ENCODE peak calls at places on chromosomes 6 and 20, in nine cellular contexts. E is GM20000; U is psoas muscle; T is HFFc6; G is CD8-positive, alpha-beta T cell; D is SK-N-SH; Y is heart left ventricle; A is AG09309; S is neural progenitor cell. J is an unnamed sample.
A peak's percentile ranks its signal among the peaks of the same experiment; 100 is the strongest.

GRCh38 chr6:110589865-110590513 is 113.6 kb upstream of the SLC22A16 start:
- DNase-seq in E (peak; percentile 66), U (no peak), T (no peak), G (no peak), D (no peak), Y (no peak), A (no peak), S (no peak), J (peak; percentile 78)

GRCh38 chr6:41071501-41071922 is 644 bp downstream of the OARD1 start:
- DNase-seq in E (no peak), U (no peak), T (no peak), G (no peak), D (no peak), Y (no peak), A (no peak), S (no peak), J (no peak)

GRCh38 chr6:55652429-55652828 is 73.4 kb upstream of the HMGCLL1 start:
- DNase-seq in E (no peak), U (no peak), T (no peak), G (no peak), D (no peak), Y (no peak), A (no peak), S (no peak), J (no peak)

GRCh38 chr20:9300080-9300479 is 214.3 kb upstream of the LAMP5 start:
- DNase-seq in E (no peak), U (no peak), T (no peak), G (no peak), D (no peak), Y (no peak), A (no peak), S (no peak), J (no peak)

GRCh38 chr6:113907107-113907506 is 50.0 kb downstream of the MARCKS start:
- DNase-seq in E (no peak), U (no peak), T (no peak), G (no peak), D (no peak), Y (no peak), A (no peak), S (no peak), J (no peak)

GRCh38 chr6:99979953-99980352 is 14.1 kb downstream of the MCHR2 start:
- DNase-seq in E (no peak), U (no peak), T (no peak), G (no peak), D (no peak), Y (no peak), A (no peak), S (no peak), J (no peak)

GRCh38 chr6:139676718-139677117 is 302.3 kb upstream of the CITED2 start:
- DNase-seq in E (no peak), U (no peak), T (no peak), G (no peak), D (no peak), Y (no peak), A (no peak), S (no peak), J (no peak)

GRCh38 chr6:107652526-107653182 is 162.7 kb downstream of the SOBP start:
- DNase-seq in E (no peak), U (peak; percentile 67), T (no peak), G (no peak), D (no peak), Y (no peak), A (no peak), S (no peak), J (no peak)

GRCh38 chr6:73309534-73309783 is 44.6 kb downstream of the DPPA5 start:
- DNase-seq in E (no peak), U (no peak), T (no peak), G (no peak), D (no peak), Y (no peak), A (no peak), S (no peak), J (no peak)

GRCh38 chr6:106025655-106026054 is 60.5 kb upstream of the PRDM1 start:
- DNase-seq in E (no peak), U (no peak), T (no peak), G (no peak), D (no peak), Y (no peak), A (no peak), S (no peak), J (no peak)

GRCh38 chr6:42819803-42820508 is 38.1 kb downstream of the BICRAL start:
- DNase-seq in E (no peak), U (no peak), T (no peak), G (peak; percentile 27), D (peak; percentile 47), Y (no peak), A (no peak), S (peak; percentile 15), J (no peak)

GRCh38 chr6:117487831-117488230 is 5.4 kb downstream of the DCBLD1 start:
- DNase-seq in E (no peak), U (no peak), T (peak; percentile 82), G (no peak), D (no peak), Y (no peak), A (peak; percentile 96), S (no peak), J (no peak)

GRCh38 chr6:45625191-45625664 is 247.5 kb upstream of the SUPT3H start:
- DNase-seq in E (no peak), U (no peak), T (peak; percentile 58), G (no peak), D (no peak), Y (no peak), A (no peak), S (no peak), J (no peak)

GRCh38 chr20:8744228-8744844 is 324.6 kb upstream of the PLCB4 start:
- DNase-seq in E (no peak), U (no peak), T (peak; percentile 42), G (no peak), D (no peak), Y (no peak), A (no peak), S (no peak), J (no peak)

DNA sequence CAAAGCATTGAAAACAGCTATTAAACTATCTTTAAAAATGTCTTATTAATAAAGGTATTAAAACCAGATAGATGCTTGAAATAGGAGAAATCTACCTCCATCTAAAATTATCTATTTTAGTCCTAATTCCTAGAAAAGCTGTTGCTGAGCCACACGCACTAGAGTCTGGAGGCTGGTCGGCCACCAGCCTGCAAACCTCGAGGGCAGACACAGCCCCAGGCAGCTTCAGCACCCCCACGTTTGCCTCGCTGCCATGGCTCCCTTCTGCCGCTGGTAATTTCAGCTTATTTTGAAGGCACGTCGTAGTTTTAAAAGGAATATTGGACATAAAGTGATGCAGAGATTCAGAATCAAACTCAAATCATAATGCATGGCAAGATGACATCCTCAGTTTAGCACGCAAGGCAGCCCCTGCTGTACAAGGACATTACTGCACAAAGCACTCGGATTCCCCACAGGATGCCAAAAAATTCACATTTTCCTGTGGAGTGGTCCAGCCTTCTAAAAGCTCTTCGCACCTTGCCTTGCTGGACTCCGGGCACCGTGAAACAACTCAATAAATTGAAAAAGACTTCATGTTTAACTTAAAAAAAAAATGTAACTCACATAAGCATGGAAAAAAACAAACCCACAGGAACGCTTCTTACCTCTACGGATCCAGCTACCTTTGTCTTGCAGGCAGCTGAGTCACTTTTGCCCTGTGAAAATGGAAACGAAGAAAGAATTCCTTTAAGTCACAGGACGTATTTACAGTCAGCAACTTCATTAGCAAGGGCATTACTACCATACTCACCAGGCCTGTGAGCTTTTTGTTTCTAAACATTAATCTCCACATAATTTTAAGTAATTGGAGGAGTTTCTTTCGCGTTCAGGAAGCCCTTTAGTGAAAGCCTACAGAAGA is 143.4 kb upstream of the RPS6KA2 start:
- DNase-seq in E (no peak), U (no peak), T (peak; percentile 6), G (no peak), D (peak; percentile 52), Y (no peak), A (no peak), S (no peak), J (no peak)
- TF ChIP-seq CTCF in E (no peak), U (no peak), T (peak; percentile 48), G (no peak), D (peak; percentile 34), Y (peak; percentile 18), A (peak; percentile 42), S (no peak), J (no peak)

GRCh38 chr20:44093249-44093582 is 93.8 kb downstream of the JPH2 start:
- DNase-seq in E (no peak), U (no peak), T (no peak), G (no peak), D (no peak), Y (no peak), A (no peak), S (no peak), J (no peak)
- TF ChIP-seq CTCF in E (no peak), U (no peak), T (peak; percentile 63), G (no peak), D (no peak), Y (no peak), A (no peak), S (no peak), J (no peak)

GRCh38 chr20:58349586-58349985 is 39.4 kb upstream of the VAPB start:
- DNase-seq in E (no peak), U (no peak), T (peak; percentile 78), G (no peak), D (peak; percentile 9), Y (no peak), A (no peak), S (no peak), J (no peak)
- TF ChIP-seq CTCF in E (no peak), U (no peak), T (peak; percentile 34), G (no peak), D (peak; percentile 37), Y (no peak), A (no peak), S (no peak), J (no peak)

DNA sequence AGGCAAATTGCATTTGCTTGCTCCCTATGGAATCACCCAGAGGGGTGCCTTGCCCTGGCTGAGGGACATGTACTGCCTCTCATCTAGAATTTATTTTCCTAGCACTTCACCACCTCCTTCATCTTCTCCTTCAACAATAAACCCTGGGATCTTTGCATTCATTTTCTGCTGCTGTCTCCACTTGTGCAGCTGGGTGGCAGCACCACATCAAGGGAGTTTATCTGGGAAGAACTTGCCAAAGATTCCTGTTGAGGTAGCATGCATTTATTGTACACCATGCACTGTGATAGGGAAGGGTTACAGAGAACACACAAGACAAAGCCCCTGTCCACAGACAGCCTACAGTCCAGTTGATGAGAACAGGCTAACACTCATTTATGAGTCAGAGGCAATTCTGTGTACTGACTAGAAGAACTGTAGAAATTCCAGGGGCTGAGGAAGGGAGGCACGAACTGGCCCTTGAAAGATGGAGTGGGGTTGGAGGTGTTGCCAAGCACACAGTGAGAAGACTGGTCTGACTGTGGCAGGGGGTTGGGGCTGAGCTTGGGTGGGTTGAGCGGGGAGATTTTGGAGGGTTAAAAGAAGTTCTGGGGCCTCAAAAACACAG is 17.5 kb downstream of the C20orf173 start:
- DNase-seq in E (no peak), U (peak; percentile 14), T (peak; percentile 42), G (no peak), D (peak; percentile 48), Y (no peak), A (no peak), S (peak; percentile 35), J (no peak)
- TF ChIP-seq CTCF in E (no peak), U (peak; percentile 41), T (peak; percentile 78), G (no peak), D (peak; percentile 68), Y (peak; percentile 61), A (peak; percentile 73), S (peak; percentile 71), J (peak; percentile 56)

J was measured in GM10248.